ENCODE peak calls at places on chromosomes 13 and 19, in ten cellular contexts. E is stimulated activated CD4-positive, alpha-beta T cell treated with anti-CD3 and anti-CD28 coated beads, TNF-alpha, amount 100 ng/mL, for 48 hours; Y is CD8-positive, alpha-beta memory T cell; F is fibroblast of lung; Q is stimulated activated CD8-positive, alpha-beta memory T cell treated with anti-CD3 and anti-CD28 coated beads, Interleukin-7, amount 100 ng/mL, for 24 hours; N is Right ventricle myocardium superior; U is heart left ventricle; H is transverse colon; Z is activated T-cell treated with anti-CD3 and anti-CD28 coated beads for 1 hour; C is AG04450. P is an unnamed sample.

GRCh38 chr13:48500652-48501197 is 32.2 kb downstream of the RCBTB2 start:
- DNase-seq in Q (no peak), Y (no peak), N (no peak), F (peak; percentile 88), Z (no peak), H (no peak), U (no peak), C (peak; percentile 81), E (no peak), P (no peak)

GRCh38 chr13:101331731-101332130 is 84.6 kb downstream of the NALCN start:
- DNase-seq in H (no peak), Y (no peak), C (no peak), N (no peak), F (no peak), Z (no peak), E (no peak), U (no peak), Q (no peak), P (no peak)

GRCh38 chr19:16442386-16443276 is 29.1 kb downstream of the EPS15L1 start:
- DNase-seq in N (peak; percentile 65), F (no peak), U (peak; percentile 75), Q (no peak), E (no peak), Z (no peak), H (peak; percentile 81), C (no peak), Y (no peak), P (no peak)

GRCh38 chr19:55563261-55563690 is 17.4 kb downstream of the ZNF579 start:
- DNase-seq in F (peak; percentile 24), Y (no peak), E (no peak), H (peak; percentile 53), N (peak; percentile 82), Z (no peak), U (peak; percentile 87), Q (no peak), C (no peak), P (no peak)

GRCh38 chr19:3527250-3527910 is 11.6 kb upstream of the TEKTIP1 start:
- DNase-seq in N (no peak), U (no peak), Y (no peak), C (no peak), H (no peak), E (no peak), Z (no peak), F (no peak), Q (no peak), P (no peak)

GRCh38 chr19:4829001-4829712 is 2.4 kb downstream of the TICAM1 start:
- DNase-seq in Y (no peak), C (no peak), U (no peak), N (no peak), Q (no peak), E (no peak), F (no peak), Z (no peak), H (peak; percentile 59), P (no peak)

GRCh38 chr13:21047591-21048282 is 13.6 kb downstream of the LATS2 start:
- DNase-seq in Z (no peak), N (no peak), E (no peak), Q (no peak), C (no peak), H (no peak), F (no peak), Y (no peak), U (no peak), P (no peak)

GRCh38 chr13:35923347-35923746 is 207.8 kb downstream of the DCLK1 start:
- DNase-seq in Y (no peak), E (no peak), Z (no peak), C (no peak), Q (no peak), H (no peak), N (peak; percentile 62), F (peak; percentile 70), U (peak; percentile 52), P (peak; percentile 11)

GRCh38 chr13:47120284-47120683 is 223.4 kb upstream of the HTR2A start:
- DNase-seq in N (no peak), F (no peak), H (no peak), Z (no peak), Q (no peak), U (no peak), E (no peak), Y (no peak), C (no peak), P (no peak)

GRCh38 chr13:36919206-36919832 is 719 bp downstream of the SMAD9 start:
- DNase-seq in U (peak; percentile 62), N (peak; percentile 62), H (peak; percentile 28), F (peak; percentile 37), Q (no peak), E (no peak), Y (no peak), C (no peak), Z (no peak), P (no peak)

GRCh38 chr19:6680141-6680540 is 10.2 kb upstream of the TNFSF14 start:
- DNase-seq in N (no peak), H (no peak), Q (no peak), E (no peak), F (no peak), C (no peak), U (no peak), Y (no peak), Z (no peak), P (no peak)

P was measured in vagina.